ENCODE peak calls at places on chromosomes 7 and 10, in seven cellular contexts. L is ovary, D is endodermal cell, W is adrenal gland, C is testis, Q is GM23248, Y is fibroblast of lung. Z is an unnamed sample. For H3K4me1, the result is how much of the 10 kb centered on the place peaks cover.

GRCh38 chr7:128906766-128907559 is 3.5 kb downstream of the KCP start:
- DNase-seq in Q (no peak), Y (no peak), D (no peak), L (no peak), C (no peak), W (no peak), Z (no peak)

GRCh38 chr10:119449760-119450461 is 92.6 kb downstream of the RGS10 start:
- DNase-seq in Q (peak), C (peak), L (peak), Y (peak), D (no peak), W (peak), Z (peak)

GRCh38 chr10:86410542-86411124 is 44.0 kb upstream of the GRID1 start:
- DNase-seq in W (no peak), C (no peak), Y (peak), L (no peak), Q (peak), D (no peak), Z (no peak)

GRCh38 chr7:73423519-73424485 is 9.8 kb upstream of the FZD9 start:
- DNase-seq in C (no peak), D (peak), Y (peak), W (no peak), Q (peak), L (no peak), Z (no peak)

GRCh38 chr10:3068201-3068967 is 1.0 kb downstream of the PFKP start:
- DNase-seq in W (peak), D (peak), L (peak), C (peak), Q (peak), Y (peak), Z (no peak)

GRCh38 chr10:23141995-23142394 is 46.6 kb downstream of the MSRB2 start:
- DNase-seq in Y (no peak), Q (no peak), L (no peak), C (no peak), D (no peak), W (no peak), Z (no peak)

GRCh38 chr7:27863866-27864265 is 123.9 kb downstream of the TAX1BP1 start:
- DNase-seq in L (no peak), Y (peak), Q (no peak), C (no peak), D (peak), W (peak), Z (no peak)

GRCh38 chr10:101536800-101537199 is 51.3 kb downstream of the POLL start:
- DNase-seq in L (no peak), Q (peak), Y (no peak), W (no peak), D (no peak), C (no peak), Z (no peak)

GRCh38 chr7:128453836-128454804 is 1.6 kb upstream of the HILPDA start:
- DNase-seq in W (peak), Q (peak), Y (peak), C (peak), L (peak), D (peak), Z (peak)

GRCh38 chr7:80950550-80950967 is 31.7 kb upstream of the SEMA3C start:
- DNase-seq in L (no peak), C (no peak), Q (no peak), D (no peak), W (no peak), Y (peak), Z (no peak)

GRCh38 chr10:7887417-7887816 is 69.1 kb downstream of the TAF3 start:
- DNase-seq in C (no peak), Y (peak), D (no peak), L (no peak), W (no peak), Q (no peak), Z (no peak)

GRCh38 chr10:88538038-88538437 is 45.1 kb downstream of the RNLS start:
- DNase-seq in Y (peak), W (no peak), C (no peak), D (no peak), Q (peak), L (no peak), Z (no peak)

GRCh38 chr7:33639552-33640197 is 265.7 kb upstream of the BMPER start:
- DNase-seq in L (no peak), W (no peak), Y (no peak), C (no peak), D (peak), Q (peak), Z (no peak)

GRCh38 chr7:69656890-69657289 is 58.6 kb downstream of the AUTS2 start:
- DNase-seq in C (peak), Y (peak), W (peak), Q (peak), D (no peak), L (no peak), Z (peak)

GRCh38 chr7:96949766-96950165 is 55.6 kb upstream of the DLX6 start:
- DNase-seq in Q (peak), Y (peak), W (peak), C (no peak), D (no peak), L (no peak), Z (no peak)

GRCh38 chr10:132452651-132453469 is 55.9 kb downstream of the PWWP2B start:
- DNase-seq in Q (peak), D (peak), L (peak), W (peak), C (peak), Y (peak), Z (peak)

GRCh38 chr10:77989081-77989724 is 40.1 kb downstream of the POLR3A start:
- DNase-seq in Q (peak), D (no peak), C (no peak), Y (peak), W (peak), L (no peak), Z (peak)

GRCh38 chr10:92544296-92544695 is 29.6 kb downstream of the IDE start:
- DNase-seq in L (no peak), Q (peak), W (no peak), D (no peak), C (no peak), Y (peak), Z (no peak)

GRCh38 chr7:47285860-47286491 is 295.9 kb downstream of the TNS3 start:
- DNase-seq in Q (peak), Y (peak), D (no peak), C (no peak), W (no peak), L (no peak), Z (no peak)

GRCh38 chr7:40584667-40585433 is 450.0 kb downstream of the SUGCT start:
- DNase-seq in Q (peak), C (no peak), W (no peak), Y (peak), D (no peak), L (no peak), Z (no peak)

GRCh38 chr7:155450828-155451521 is 7.0 kb upstream of the EN2 start:
- DNase-seq in Q (no peak), L (no peak), D (no peak), Y (no peak), W (no peak), C (no peak), Z (no peak)

GRCh38 chr7:99141756-99142726 is 1.9 kb downstream of the SMURF1 start:
- DNase-seq in C (peak), Q (peak), W (peak), L (peak), Y (peak), D (peak), Z (peak)

GRCh38 chr10:31657471-31657844 is 271.2 kb downstream of the ARHGAP12 start:
- DNase-seq in L (no peak), Q (no peak), C (no peak), W (no peak), D (no peak), Y (no peak), Z (no peak)

DNA sequence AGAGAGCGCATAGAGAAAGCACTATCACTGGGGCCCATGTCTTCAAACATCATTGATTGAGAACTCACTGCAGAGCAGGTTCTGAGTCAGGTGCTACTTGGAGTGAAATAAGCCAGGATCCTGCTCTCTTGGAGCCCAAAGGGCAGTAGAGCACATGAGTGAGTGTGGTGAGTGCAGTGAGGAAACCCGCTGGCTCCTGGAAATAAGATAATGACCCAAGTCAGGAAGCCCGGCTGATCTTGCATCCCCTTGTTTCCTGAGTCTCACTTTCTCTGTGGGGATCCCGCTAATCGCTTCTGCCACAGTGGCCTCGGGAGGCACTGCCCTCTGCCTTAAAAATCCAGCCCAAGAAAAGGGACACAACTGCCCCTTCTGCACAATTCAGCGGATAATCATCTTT is 7.1 kb upstream of the FAM107B start:
- DNase-seq in D (peak), L (no peak), C (no peak), W (no peak), Q (no peak), Y (no peak), Z (no peak)
- H3K27ac ChIP-seq in D (no peak), L (no peak), C (no peak), W (no peak), Q (no peak), Y (no peak), Z (no peak)

DNA sequence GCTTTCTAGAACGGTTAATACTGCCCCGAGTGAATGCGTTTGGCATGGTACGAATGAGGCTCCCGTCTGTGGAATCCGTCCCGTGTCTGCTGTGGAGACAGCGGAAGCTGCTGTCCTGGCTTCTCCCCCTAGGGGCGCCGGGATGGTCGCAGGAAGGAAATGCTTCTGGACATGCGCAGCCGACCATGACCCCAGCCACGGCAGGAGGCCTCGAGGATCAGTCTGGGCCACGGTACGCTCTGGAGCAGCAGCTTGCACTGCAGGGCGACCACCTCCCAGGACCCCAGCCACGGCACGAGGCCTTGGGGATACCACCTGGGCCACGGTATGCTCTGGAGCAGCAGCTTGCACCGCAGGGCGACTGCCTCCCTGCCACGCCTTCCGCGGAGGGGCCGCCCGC is 107.9 kb downstream of the CYTH3 start:
- DNase-seq in C (no peak), L (no peak), D (peak), Y (no peak), W (no peak), Q (no peak), Z (no peak)
- H3K4me1 ChIP-seq in C (under half), L (under half), D (under half), Y (under half), W (under half), Q (under half), Z (under half)

GRCh38 chr7:7157887-7158271 is 24.5 kb upstream of the C1GALT1 start:
- DNase-seq in C (no peak), W (no peak), Q (peak), D (no peak), Y (peak), L (no peak), Z (no peak)

GRCh38 chr7:7152315-7152714 is 30.0 kb upstream of the C1GALT1 start:
- DNase-seq in Y (no peak), C (no peak), L (no peak), Q (no peak), D (no peak), W (no peak), Z (no peak)

GRCh38 chr7:7156663-7157062 is 25.7 kb upstream of the C1GALT1 start:
- DNase-seq in Y (no peak), Q (peak), L (no peak), D (no peak), C (no peak), W (no peak), Z (no peak)

GRCh38 chr7:7159063-7159645 is 23.2 kb upstream of the C1GALT1 start:
- DNase-seq in D (no peak), L (no peak), Y (no peak), W (no peak), Q (peak), C (no peak), Z (no peak)

DNA sequence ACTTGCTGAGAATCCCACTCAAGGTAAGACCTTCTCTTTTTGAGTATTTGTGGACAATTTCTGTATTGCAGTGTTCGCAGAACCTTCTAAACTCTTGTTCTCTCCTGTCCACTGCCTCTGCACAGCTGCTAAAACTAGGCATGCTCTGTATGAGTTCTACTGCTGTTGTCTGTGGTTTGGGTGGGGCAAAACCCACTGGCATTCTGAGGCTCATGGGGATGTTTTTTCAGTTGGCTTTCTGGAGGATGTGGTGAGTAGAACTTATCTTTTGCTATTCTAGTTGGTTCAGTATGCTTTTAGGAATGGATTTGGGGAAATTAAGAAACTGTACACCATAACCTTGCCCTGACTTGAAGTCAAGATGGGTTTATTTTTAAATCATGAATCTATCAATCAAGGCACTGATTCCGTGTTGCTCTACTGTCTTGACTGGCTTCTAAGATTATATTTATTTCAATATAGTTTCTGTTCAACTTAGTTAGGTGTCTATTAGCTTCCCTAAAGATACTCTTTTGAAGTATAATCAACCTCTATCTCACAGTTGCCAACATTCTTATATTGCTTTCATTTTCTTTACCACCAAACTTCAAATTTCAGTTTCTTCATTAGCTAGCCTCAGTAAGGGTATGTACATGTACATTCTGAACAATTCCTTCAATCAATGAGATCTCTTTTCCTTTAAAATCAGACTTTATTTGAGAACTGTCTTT is 25.0 kb upstream of the C1GALT1 start:
- DNase-seq in W (no peak), C (no peak), D (no peak), Y (peak), L (no peak), Q (peak), Z (no peak)
- H3K4me3 ChIP-seq in W (no peak), C (no peak), D (no peak), Y (peak), L (no peak), Q (peak), Z (no peak)

GRCh38 chr10:29643785-29644501 is 9.2 kb upstream of the SVIL start:
- DNase-seq in W (no peak), L (no peak), Q (no peak), C (peak), D (no peak), Y (peak), Z (peak)
- H3K27ac ChIP-seq in W (peak), L (peak), Q (no peak), C (peak), D (no peak), Y (no peak), Z (peak)

DNA sequence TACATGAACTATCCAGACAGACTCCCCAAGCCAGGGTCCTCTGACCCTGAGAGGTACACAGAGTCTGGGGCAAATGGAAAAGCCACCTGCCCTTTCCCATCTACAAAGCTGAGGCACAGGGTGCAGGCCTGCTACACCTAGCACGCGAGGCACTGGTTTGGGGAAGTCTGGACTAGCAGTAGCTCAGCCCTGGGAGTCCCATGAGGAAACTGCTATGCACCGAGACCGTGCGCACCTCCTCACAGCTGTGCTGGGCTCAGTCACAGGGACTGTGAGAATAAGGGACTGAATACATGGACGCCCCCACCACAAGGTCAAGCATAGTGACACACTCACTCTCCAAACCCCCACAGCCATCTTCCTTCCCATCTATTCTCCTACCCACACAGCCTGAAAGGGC is 8.2 kb downstream of the MAT1A start:
- DNase-seq in W (no peak), L (no peak), C (no peak), D (no peak), Q (no peak), Y (no peak), Z (no peak)
- H3K4me1 ChIP-seq in W (under half), L (under half), C (under half), D (under half), Q (under half), Y (under half), Z (under half)

GRCh38 chr7:35697414-35698175 is 2.7 kb upstream of the HERPUD2 start:
- DNase-seq in C (no peak), Q (peak), D (no peak), Y (peak), L (no peak), W (no peak), Z (no peak)
- H3K4me3 ChIP-seq in C (no peak), Q (no peak), D (no peak), Y (no peak), L (no peak), W (no peak), Z (no peak)

GRCh38 chr7:66143876-66144332 is 29.3 kb downstream of the CRCP start:
- DNase-seq in Y (no peak), C (no peak), D (no peak), Q (no peak), L (no peak), W (no peak), Z (no peak)

GRCh38 chr7:66140924-66141323 is 26.3 kb downstream of the CRCP start:
- DNase-seq in C (peak), Y (peak), L (peak), D (peak), Q (peak), W (peak), Z (peak)

GRCh38 chr7:66145404-66145843 is 30.8 kb downstream of the CRCP start:
- DNase-seq in D (no peak), L (peak), Y (no peak), C (peak), W (peak), Q (peak), Z (no peak)

GRCh38 chr7:66142334-66142733 is 27.7 kb downstream of the CRCP start:
- DNase-seq in Y (no peak), L (no peak), W (no peak), D (no peak), C (no peak), Q (no peak), Z (no peak)

GRCh38 chr7:66142996-66143395 is 28.3 kb downstream of the CRCP start:
- DNase-seq in W (no peak), L (no peak), Q (no peak), C (no peak), Y (no peak), D (no peak), Z (no peak)
- H3K27ac ChIP-seq in W (no peak), L (no peak), Q (no peak), C (no peak), Y (no peak), D (no peak), Z (peak)

Z was measured in gastrocnemius medialis.